ENCODE peak calls at places on chromosomes 4 and X, in ten cellular contexts. H is GM23338; B is Calu3; L is CD8-positive, alpha-beta T cell; Q is DMS153; Z is AG09309; N is stimulated activated CD8-positive, alpha-beta memory T cell treated with anti-CD3 and anti-CD28 coated beads, Interleukin-7, amount 100 ng/mL, for 4 hours; D is RCC 7860; M is HT1080; X is ascending aorta. U is an unnamed sample.

GRCh38 chr4:120568736-120569135 is 353.8 kb downstream of the PRDM5 start:
- DNase-seq in B (no peak), D (no peak), N (no peak), L (no peak), X (no peak), H (no peak), Z (no peak), Q (no peak), M (no peak), U (no peak)

GRCh38 chr4:25110653-25111329 is 49.5 kb downstream of the SEPSECS start:
- DNase-seq in B (no peak), X (no peak), Z (no peak), D (no peak), M (no peak), N (no peak), L (no peak), H (no peak), Q (no peak), U (no peak)

GRCh38 chr4:56671373-56671772 is 9.7 kb downstream of the HOPX start:
- DNase-seq in D (no peak), Q (no peak), M (no peak), B (no peak), Z (no peak), H (no peak), N (no peak), X (no peak), L (no peak), U (no peak)

GRCh38 chr4:25817059-25817681 is 45.6 kb downstream of the SEL1L3 start:
- DNase-seq in Z (no peak), D (no peak), B (no peak), X (no peak), H (no peak), Q (no peak), N (no peak), L (no peak), M (peak; percentile 49), U (no peak)

GRCh38 chr4:122576261-122577188 is 44.3 kb downstream of the IL21 start:
- DNase-seq in D (peak; percentile 40), Q (peak; percentile 9), X (no peak), B (peak; percentile 42), H (peak; percentile 75), L (peak; percentile 20), Z (peak; percentile 25), M (peak; percentile 58), N (no peak), U (no peak)

GRCh38 chrX:2559124-2559523 is 58.3 kb upstream of the DHRSX start:
- DNase-seq in M (no peak), Q (no peak), D (no peak), Z (no peak), B (no peak), X (no peak), H (no peak), N (no peak), L (no peak), U (no peak)

GRCh38 chr4:127219247-127219646 is 413.5 kb upstream of the INTU start:
- DNase-seq in B (no peak), H (no peak), Z (no peak), X (no peak), Q (no peak), N (no peak), D (no peak), L (no peak), M (no peak), U (no peak)

GRCh38 chr4:119314356-119314755 is 7.6 kb downstream of the FABP2 start:
- DNase-seq in B (no peak), Z (no peak), Q (peak; percentile 59), H (peak; percentile 83), M (peak; percentile 50), L (peak; percentile 35), N (no peak), D (peak; percentile 10), X (peak; percentile 71), U (no peak)

GRCh38 chrX:118117069-118117405 is 427 bp upstream of the KLHL13 start:
- DNase-seq in H (no peak), Q (no peak), D (no peak), B (no peak), M (no peak), L (no peak), N (no peak), X (no peak), Z (no peak), U (no peak)

GRCh38 chr4:156559346-156559745 is 412.3 kb downstream of the PDGFC start:
- DNase-seq in H (no peak), D (no peak), X (no peak), M (no peak), B (no peak), Z (no peak), Q (no peak), N (no peak), L (no peak), U (no peak)

GRCh38 chr4:123832173-123833026 is 435.8 kb downstream of the SPRY1 start:
- DNase-seq in D (peak; percentile 94), Z (peak; percentile 99), X (peak; percentile 82), H (no peak), Q (no peak), N (no peak), B (no peak), M (peak; percentile 96), L (no peak), U (peak; percentile 89)

GRCh38 chrX:46715521-46715920 is 43.4 kb downstream of the SLC9A7 start:
- DNase-seq in H (no peak), B (no peak), M (no peak), L (no peak), X (no peak), Q (no peak), D (no peak), Z (no peak), N (no peak), U (no peak)

GRCh38 chr4:1405636-1406415 is 416 bp downstream of the NKX1-1 start:
- DNase-seq in H (peak; percentile 65), L (no peak), N (no peak), B (no peak), D (no peak), M (no peak), X (peak; percentile 48), Z (no peak), Q (no peak), U (no peak)

GRCh38 chr4:12852338-12853307 is 631.5 kb downstream of the RAB28 start:
- DNase-seq in L (no peak), M (peak; percentile 80), D (peak; percentile 51), H (peak; percentile 94), B (peak; percentile 1), X (no peak), N (no peak), Z (peak; percentile 28), Q (peak; percentile 67), U (peak; percentile 2)

GRCh38 chr4:125519376-125520171 is 204.8 kb downstream of the FAT4 start:
- DNase-seq in H (no peak), B (peak; percentile 28), X (no peak), Q (no peak), Z (no peak), D (no peak), M (no peak), N (no peak), L (no peak), U (no peak)

GRCh38 chrX:55450259-55450658 is 1.7 kb upstream of the MAGEH1 start:
- DNase-seq in L (no peak), X (no peak), H (peak; percentile 23), B (no peak), D (no peak), N (no peak), M (no peak), Z (no peak), Q (no peak), U (no peak)

GRCh38 chrX:30748337-30748960 is 95.2 kb downstream of the GK start:
- DNase-seq in D (no peak), N (no peak), Q (no peak), X (no peak), Z (no peak), L (no peak), H (peak; percentile 1), B (no peak), M (no peak), U (no peak)

GRCh38 chrX:136272325-136272724 is 21.1 kb upstream of the MAP7D3 start:
- DNase-seq in M (no peak), L (no peak), Z (no peak), H (peak; percentile 17), X (no peak), Q (no peak), B (no peak), N (no peak), D (no peak), U (no peak)

U was measured in smooth muscle cell of the brain vasculature.